ENCODE peak calls at places on chromosome 14, in four cellular contexts. M, P, J and U are unnamed samples.

GRCh38 chr14:89304972-89305703 is 111.9 kb downstream of the FOXN3 start:
- DNase-seq in M (no peak), P (no peak), J (no peak), U (peak)

GRCh38 chr14:20477211-20477876 is 8.1 kb downstream of the PNP start:
- DNase-seq in M (peak), P (peak), J (no peak), U (no peak)

GRCh38 chr14:86604546-86604945 is 1074.6 kb downstream of the FLRT2 start:
- DNase-seq in M (no peak), P (no peak), J (no peak), U (no peak)

GRCh38 chr14:100201701-100202100 is 37.2 kb upstream of the YY1 start:
- DNase-seq in M (no peak), P (no peak), J (no peak), U (no peak)

GRCh38 chr14:64444984-64445845 is 20.1 kb upstream of the AKAP5 start:
- DNase-seq in M (peak), P (no peak), J (no peak), U (peak)

GRCh38 chr14:20970983-20971704 is 15.9 kb downstream of the RNASE2 start:
- DNase-seq in M (peak), P (peak), J (peak), U (peak)

GRCh38 chr14:90726656-90727055 is 89.6 kb downstream of the TTC7B start:
- DNase-seq in M (no peak), P (peak), J (no peak), U (peak)

GRCh38 chr14:100531152-100531551 is 56.1 kb downstream of the BEGAIN start:
- DNase-seq in M (no peak), P (no peak), J (no peak), U (no peak)

GRCh38 chr14:99889268-99889667 is 96.1 kb downstream of the EML1 start:
- DNase-seq in M (no peak), P (no peak), J (no peak), U (peak)

GRCh38 chr14:65356327-65356836 is 56.1 kb upstream of the FUT8 start:
- DNase-seq in M (no peak), P (no peak), J (peak), U (peak)

GRCh38 chr14:100451264-100451663 is 128.1 kb downstream of the SLC25A47 start:
- DNase-seq in M (no peak), P (no peak), J (no peak), U (no peak)

GRCh38 chr14:50816419-50817047 is 14.4 kb downstream of the NIN start:
- DNase-seq in M (no peak), P (no peak), J (no peak), U (no peak)

GRCh38 chr14:99579077-99579836 is 24.8 kb downstream of the CCDC85C start:
- DNase-seq in M (no peak), P (peak), J (no peak), U (no peak)

GRCh38 chr14:32471183-32471582 is 142.1 kb downstream of the AKAP6 start:
- DNase-seq in M (no peak), P (no peak), J (no peak), U (no peak)

GRCh38 chr14:91904956-91905645 is 37.8 kb upstream of the TC2N start:
- DNase-seq in M (no peak), P (no peak), J (no peak), U (no peak)

GRCh38 chr14:81247271-81247766 is 26.6 kb upstream of the GTF2A1 start:
- DNase-seq in M (no peak), P (no peak), J (no peak), U (no peak)

GRCh38 chr14:37413504-37414003 is 181.5 kb downstream of the FOXA1 start:
- DNase-seq in M (no peak), P (no peak), J (no peak), U (no peak)

GRCh38 chr14:65198346-65198745 is 96.0 kb upstream of the MAX start:
- DNase-seq in M (no peak), P (no peak), J (no peak), U (no peak)

GRCh38 chr14:29905549-29905948 is 22.1 kb downstream of the PRKD1 start:
- DNase-seq in M (no peak), P (no peak), J (no peak), U (no peak)

GRCh38 chr14:77359626-77360025 is 17.3 kb downstream of the TMED8 start:
- DNase-seq in M (no peak), P (no peak), J (no peak), U (no peak)